ENCODE peak calls at places on chromosomes 11 and 22, in six cellular contexts. I is effector memory CD8-positive, alpha-beta T cell; H is nucleus accumbens; F is iPS DF 6.9; B is CD8-positive, alpha-beta memory T cell; X is progenitor cell of endocrine pancreas. S is an unnamed sample.

GRCh38 chr22:32042924-32043323 is at the start of gene SLC5A1:
- DNase-seq in I (no peak), H (no peak), F (no peak), B (no peak), X (no peak), S (no peak)

GRCh38 chr11:110919241-110919893 is 207.1 kb upstream of the ARHGAP20 start:
- DNase-seq in I (no peak), H (no peak), F (no peak), B (no peak), X (no peak), S (no peak)

GRCh38 chr11:9601041-9601875 is 27.8 kb downstream of the WEE1 start:
- DNase-seq in I (peak), H (no peak), F (no peak), B (peak), X (no peak), S (peak)

GRCh38 chr22:27993774-27994350 is 74.8 kb upstream of the PITPNB start:
- DNase-seq in I (no peak), H (no peak), F (no peak), B (no peak), X (no peak), S (no peak)

GRCh38 chr11:104665631-104666030 is 232.6 kb downstream of the CASP12 start:
- DNase-seq in I (no peak), H (no peak), F (no peak), B (no peak), X (no peak), S (no peak)

GRCh38 chr11:71428861-71429435 is 19.2 kb downstream of the DHCR7 start:
- DNase-seq in I (no peak), H (no peak), F (no peak), B (no peak), X (no peak), S (no peak)

GRCh38 chr11:77074626-77075221 is 8.0 kb downstream of the CAPN5 start:
- DNase-seq in I (no peak), H (no peak), F (no peak), B (no peak), X (no peak), S (no peak)

GRCh38 chr11:128726464-128727139 is 32.7 kb downstream of the FLI1 start:
- DNase-seq in I (peak), H (no peak), F (no peak), B (peak), X (no peak), S (no peak)

GRCh38 chr11:61065955-61066638 is 36.2 kb upstream of the CD5 start:
- DNase-seq in I (no peak), H (no peak), F (no peak), B (no peak), X (no peak), S (no peak)

GRCh38 chr11:46694095-46694494 is 6.3 kb downstream of the ARHGAP1 start:
- DNase-seq in I (no peak), H (no peak), F (no peak), B (no peak), X (no peak), S (no peak)

GRCh38 chr11:81644239-81644840 is 1089.3 kb downstream of the FAM181B start:
- DNase-seq in I (no peak), H (no peak), F (no peak), B (peak), X (no peak), S (peak)

GRCh38 chr22:43171607-43172006 is 15.3 kb downstream of the TTLL12 start:
- DNase-seq in I (no peak), H (no peak), F (no peak), B (no peak), X (no peak), S (no peak)

GRCh38 chr22:47381240-47381639 is 618.8 kb downstream of the TBC1D22A start:
- DNase-seq in I (no peak), H (no peak), F (no peak), B (no peak), X (no peak), S (no peak)

GRCh38 chr22:27317961-27318360 is 483.6 kb downstream of the MN1 start:
- DNase-seq in I (no peak), H (no peak), F (no peak), B (no peak), X (no peak), S (no peak)

S was measured in midbrain.